ENCODE peak calls at places on chromosomes 4 and X, in five cellular contexts. One of them, this sample, is unnamed.

GRCh38 chr4:82630079-82630478 is 68.3 kb upstream of the TMEM150C start:
- DNase-seq in SK-N-SH: no peak
- DNase-seq in heart left ventricle: no peak
- DNase-seq in PC-3: no peak
- DNase-seq in testis: no peak
- DNase-seq in this sample: no peak

GRCh38 chrX:68940601-68941000 is 111.8 kb downstream of the EFNB1 start:
- DNase-seq in SK-N-SH: no peak
- DNase-seq in heart left ventricle: no peak
- DNase-seq in PC-3: no peak
- DNase-seq in testis: no peak
- DNase-seq in this sample: no peak

GRCh38 chr4:185582651-185583400 is 47.5 kb upstream of the PDLIM3 start:
- DNase-seq in SK-N-SH: no peak
- DNase-seq in heart left ventricle: peak
- DNase-seq in PC-3: no peak
- DNase-seq in testis: no peak
- DNase-seq in this sample: no peak

GRCh38 chrX:103276581-103277002 is at the start of gene TCEAL5:
- DNase-seq in SK-N-SH: peak
- DNase-seq in heart left ventricle: no peak
- DNase-seq in PC-3: no peak
- DNase-seq in testis: peak
- DNase-seq in this sample: no peak

GRCh38 chr4:80189956-80190671 is 7.2 kb upstream of the PRDM8 start:
- DNase-seq in SK-N-SH: no peak
- DNase-seq in heart left ventricle: no peak
- DNase-seq in PC-3: no peak
- DNase-seq in testis: no peak
- DNase-seq in this sample: no peak

GRCh38 chr4:182806259-182807252 is 110.6 kb downstream of the DCTD start:
- DNase-seq in SK-N-SH: peak
- DNase-seq in heart left ventricle: peak
- DNase-seq in PC-3: peak
- DNase-seq in testis: peak
- DNase-seq in this sample: peak

GRCh38 chr4:1039493-1040343 is 28.3 kb downstream of the FGFRL1 start:
- DNase-seq in SK-N-SH: no peak
- DNase-seq in heart left ventricle: no peak
- DNase-seq in PC-3: peak
- DNase-seq in testis: no peak
- DNase-seq in this sample: no peak

GRCh38 chrX:49191033-49191871 is 5.1 kb upstream of the PRICKLE3 start:
- DNase-seq in SK-N-SH: peak
- DNase-seq in heart left ventricle: peak
- DNase-seq in PC-3: peak
- DNase-seq in testis: peak
- DNase-seq in this sample: peak

GRCh38 chr4:165355900-165356300 is 22.9 kb upstream of the CPE start:
- DNase-seq in SK-N-SH: peak
- DNase-seq in heart left ventricle: peak
- DNase-seq in PC-3: peak
- DNase-seq in testis: peak
- DNase-seq in this sample: no peak

GRCh38 chr4:59647011-59647410 is 1553.1 kb upstream of the ADGRL3 start:
- DNase-seq in SK-N-SH: no peak
- DNase-seq in heart left ventricle: no peak
- DNase-seq in PC-3: peak
- DNase-seq in testis: no peak
- DNase-seq in this sample: no peak

GRCh38 chr4:42302348-42302747 is 94.9 kb upstream of the SHISA3 start:
- DNase-seq in SK-N-SH: peak
- DNase-seq in heart left ventricle: no peak
- DNase-seq in PC-3: peak
- DNase-seq in testis: peak
- DNase-seq in this sample: no peak

GRCh38 chr4:40204507-40205258 is 7.9 kb downstream of the RHOH start:
- DNase-seq in SK-N-SH: no peak
- DNase-seq in heart left ventricle: no peak
- DNase-seq in PC-3: no peak
- DNase-seq in testis: no peak
- DNase-seq in this sample: no peak

GRCh38 chr4:76951333-76952033 is 1.9 kb downstream of the SEPTIN11 start:
- DNase-seq in SK-N-SH: no peak
- DNase-seq in heart left ventricle: no peak
- DNase-seq in PC-3: no peak
- DNase-seq in testis: no peak
- DNase-seq in this sample: no peak

GRCh38 chr4:76950846-76951321 is 1.3 kb downstream of the SEPTIN11 start:
- DNase-seq in SK-N-SH: peak
- DNase-seq in heart left ventricle: peak
- DNase-seq in PC-3: peak
- DNase-seq in testis: peak
- DNase-seq in this sample: no peak

GRCh38 chr4:76948441-76949292 is 885 bp upstream of the SEPTIN11 start:
- DNase-seq in SK-N-SH: peak
- DNase-seq in heart left ventricle: peak
- DNase-seq in PC-3: peak
- DNase-seq in testis: peak
- DNase-seq in this sample: peak

GRCh38 chr4:76949293-76950051 is at the start of gene SEPTIN11:
- DNase-seq in SK-N-SH: peak
- DNase-seq in heart left ventricle: peak
- DNase-seq in PC-3: peak
- DNase-seq in testis: peak
- DNase-seq in this sample: peak

GRCh38 chr4:76950052-76950845 is 697 bp downstream of the SEPTIN11 start:
- DNase-seq in SK-N-SH: peak
- DNase-seq in heart left ventricle: peak
- DNase-seq in PC-3: peak
- DNase-seq in testis: peak
- DNase-seq in this sample: peak
- H3K27ac ChIP-seq in SK-N-SH: peak
- H3K27ac ChIP-seq in heart left ventricle: peak
- H3K27ac ChIP-seq in PC-3: peak
- H3K27ac ChIP-seq in testis: peak
- H3K27ac ChIP-seq in this sample: peak

DNA sequence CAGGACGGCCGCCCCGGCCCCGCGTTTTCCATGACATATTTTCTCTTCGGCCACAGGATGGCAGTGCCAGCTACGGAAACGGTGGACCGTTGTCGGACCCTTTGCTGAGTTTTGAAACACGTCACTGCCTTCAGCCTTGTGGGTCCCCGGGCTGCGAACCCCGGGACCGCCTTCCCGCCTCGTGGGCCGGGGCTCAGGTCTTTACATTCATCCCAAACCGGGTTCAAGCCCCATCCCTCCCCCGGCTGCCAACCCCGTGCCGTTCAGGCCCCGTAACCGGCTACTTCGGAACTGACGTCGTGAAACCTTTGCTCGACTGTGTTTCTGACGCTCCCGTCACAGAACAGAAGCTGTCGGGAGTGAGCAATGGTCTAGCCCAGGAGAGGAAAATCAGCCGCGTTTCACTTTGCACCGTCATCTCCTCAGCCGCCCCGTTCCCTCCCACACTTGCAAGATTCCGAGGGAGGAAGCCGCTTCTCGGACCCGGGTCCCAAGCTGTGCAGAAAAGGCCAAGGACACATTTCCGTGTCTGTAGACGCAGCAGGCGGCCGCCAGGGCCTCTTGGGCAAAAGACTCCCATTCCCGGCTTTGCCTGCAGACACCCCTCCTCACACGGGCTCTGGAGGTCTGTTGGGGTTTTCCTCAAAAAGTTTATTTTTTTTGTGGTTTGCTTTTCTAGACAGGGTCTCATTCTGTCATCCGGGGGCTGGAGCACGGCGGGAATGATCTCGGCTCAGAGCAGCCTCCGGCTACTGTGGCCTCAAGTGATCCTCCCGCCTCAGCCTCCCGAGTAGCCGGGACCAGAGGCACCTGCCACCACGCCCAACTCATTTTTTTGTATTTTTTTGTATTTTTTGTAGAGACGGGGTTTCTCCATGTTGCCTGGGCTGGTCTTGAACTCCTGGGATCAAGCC is 41.4 kb upstream of the PPP2R3B start:
- DNase-seq in SK-N-SH: peak
- DNase-seq in heart left ventricle: no peak
- DNase-seq in PC-3: peak
- DNase-seq in testis: no peak
- DNase-seq in this sample: no peak
- H3K4me3 ChIP-seq in SK-N-SH: no peak
- H3K4me3 ChIP-seq in heart left ventricle: no peak
- H3K4me3 ChIP-seq in PC-3: no peak
- H3K4me3 ChIP-seq in testis: no peak
- H3K4me3 ChIP-seq in this sample: peak

GRCh38 chrX:24306430-24306829 is 7.4 kb downstream of the SUPT20HL2 start:
- DNase-seq in SK-N-SH: no peak
- DNase-seq in heart left ventricle: no peak
- DNase-seq in PC-3: no peak
- DNase-seq in testis: no peak
- DNase-seq in this sample: no peak

GRCh38 chrX:24298191-24298590 is 15.7 kb downstream of the SUPT20HL2 start:
- DNase-seq in SK-N-SH: peak
- DNase-seq in heart left ventricle: no peak
- DNase-seq in PC-3: peak
- DNase-seq in testis: no peak
- DNase-seq in this sample: no peak

GRCh38 chrX:24301060-24301459 is 12.8 kb downstream of the SUPT20HL2 start:
- DNase-seq in SK-N-SH: no peak
- DNase-seq in heart left ventricle: no peak
- DNase-seq in PC-3: peak
- DNase-seq in testis: no peak
- DNase-seq in this sample: no peak

GRCh38 chrX:24305905-24306304 is 8.0 kb downstream of the SUPT20HL2 start:
- DNase-seq in SK-N-SH: no peak
- DNase-seq in heart left ventricle: peak
- DNase-seq in PC-3: no peak
- DNase-seq in testis: no peak
- DNase-seq in this sample: peak

DNA sequence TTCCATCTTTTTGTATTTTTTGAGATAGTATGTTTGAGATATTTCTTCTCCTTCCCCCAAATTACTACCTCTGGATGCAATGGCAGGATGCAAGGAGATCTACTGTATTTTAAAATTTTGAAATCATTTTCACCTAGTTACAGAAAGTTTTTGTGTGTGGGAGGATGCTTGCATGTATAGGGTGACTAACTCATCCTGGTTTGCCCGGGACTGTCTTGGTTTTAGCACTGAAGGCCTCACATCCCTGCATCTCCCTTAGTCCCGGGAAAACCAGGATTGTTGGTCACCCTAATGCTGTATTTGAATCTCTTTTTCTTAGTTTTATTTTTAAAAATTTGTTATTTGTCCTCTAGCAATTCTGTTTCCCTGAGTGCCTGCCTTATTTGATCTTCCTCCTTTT is 12.1 kb downstream of the SUPT20HL2 start:
- DNase-seq in SK-N-SH: no peak
- DNase-seq in heart left ventricle: no peak
- DNase-seq in PC-3: no peak
- DNase-seq in testis: no peak
- DNase-seq in this sample: no peak
- TF ChIP-seq CTCF in SK-N-SH: no peak
- TF ChIP-seq CTCF in heart left ventricle: no peak
- TF ChIP-seq CTCF in PC-3: no peak
- TF ChIP-seq CTCF in testis: no peak
- TF ChIP-seq CTCF in this sample: no peak

DNA sequence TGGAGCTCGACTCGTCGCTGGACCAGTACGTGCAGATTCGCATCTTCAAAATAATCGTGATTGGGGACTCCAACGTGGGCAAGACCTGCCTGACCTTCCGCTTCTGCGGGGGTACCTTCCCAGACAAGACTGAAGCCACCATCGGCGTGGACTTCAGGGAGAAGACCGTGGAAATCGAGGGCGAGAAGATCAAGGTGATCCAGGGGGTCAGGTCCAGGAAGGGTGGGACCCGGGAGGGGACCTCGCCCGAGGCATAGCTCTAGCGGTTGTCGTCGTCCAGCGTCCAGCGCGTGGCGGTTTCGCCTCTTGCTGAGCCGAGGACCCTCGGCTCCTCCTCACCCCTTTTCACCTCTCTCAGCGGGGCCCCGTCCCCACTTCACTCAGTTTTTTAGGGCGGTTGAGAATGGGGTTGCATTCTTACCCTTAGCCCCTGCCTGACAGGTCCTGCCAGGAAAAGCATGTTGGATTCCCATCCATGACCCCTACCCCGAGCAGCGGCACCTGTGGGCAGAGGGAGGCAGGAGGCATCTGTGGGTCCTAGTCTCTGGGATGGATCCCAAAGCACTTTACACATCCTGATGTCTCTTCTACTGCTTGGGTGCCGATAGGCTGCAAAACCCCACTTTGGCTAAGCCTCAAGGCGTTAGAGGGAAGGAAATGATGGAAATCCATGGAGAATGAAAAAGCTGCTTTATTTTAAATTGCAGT is 519 bp downstream of the RAB33A start:
- DNase-seq in SK-N-SH: peak
- DNase-seq in heart left ventricle: no peak
- DNase-seq in PC-3: no peak
- DNase-seq in testis: no peak
- DNase-seq in this sample: no peak
- H3K27ac ChIP-seq in SK-N-SH: peak
- H3K27ac ChIP-seq in heart left ventricle: no peak
- H3K27ac ChIP-seq in PC-3: no peak
- H3K27ac ChIP-seq in testis: no peak
- H3K27ac ChIP-seq in this sample: peak

DNA sequence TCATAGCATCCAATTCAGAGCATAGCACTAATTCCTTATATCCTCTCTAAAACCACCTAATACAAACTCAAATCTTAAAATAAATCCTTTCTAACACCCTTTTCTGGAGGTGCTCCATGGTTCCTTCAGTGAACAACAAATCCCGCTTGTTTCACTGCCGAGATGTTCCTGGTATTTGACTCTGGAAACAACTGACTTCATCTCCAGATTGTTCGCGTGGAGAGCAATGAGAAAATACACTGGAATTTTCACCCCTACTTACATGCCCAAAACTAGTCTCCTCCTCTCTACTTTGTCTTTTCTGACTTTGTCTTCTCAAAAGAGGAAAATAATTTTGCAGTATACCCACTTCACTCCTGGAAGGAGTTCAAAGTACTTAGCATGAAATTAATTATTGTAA is 129.0 kb downstream of the PLS3 start:
- DNase-seq in SK-N-SH: no peak
- DNase-seq in heart left ventricle: no peak
- DNase-seq in PC-3: no peak
- DNase-seq in testis: no peak
- DNase-seq in this sample: no peak
- H3K4me3 ChIP-seq in SK-N-SH: no peak
- H3K4me3 ChIP-seq in heart left ventricle: no peak
- H3K4me3 ChIP-seq in PC-3: no peak
- H3K4me3 ChIP-seq in testis: no peak
- H3K4me3 ChIP-seq in this sample: no peak

DNA sequence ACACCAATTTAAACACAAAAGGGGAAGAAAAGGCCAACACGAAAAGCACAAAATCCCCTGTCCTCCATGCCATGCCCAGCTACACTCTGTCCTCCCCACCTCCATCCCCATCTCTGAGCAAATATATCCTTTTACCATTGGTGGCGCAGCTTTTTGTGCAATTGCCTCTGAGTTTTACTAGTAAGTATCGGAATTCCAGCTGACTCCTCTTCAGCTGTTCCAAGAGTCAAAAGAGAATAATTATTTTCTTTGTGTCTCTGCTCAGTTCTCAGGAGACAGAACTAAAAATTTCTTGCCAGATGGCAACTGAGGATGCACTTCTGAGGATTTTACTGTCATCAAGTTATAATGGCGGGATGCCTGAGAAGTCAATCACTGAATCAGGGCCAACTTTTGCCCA is 15.4 kb upstream of the ADGRA3 start:
- DNase-seq in SK-N-SH: no peak
- DNase-seq in heart left ventricle: no peak
- DNase-seq in PC-3: no peak
- DNase-seq in testis: no peak
- DNase-seq in this sample: no peak
- TF ChIP-seq CTCF in SK-N-SH: no peak
- TF ChIP-seq CTCF in heart left ventricle: no peak
- TF ChIP-seq CTCF in PC-3: no peak
- TF ChIP-seq CTCF in testis: no peak
- TF ChIP-seq CTCF in this sample: peak

This sample was measured in left ventricle myocardium inferior.